ENCODE peak calls at places on chromosomes 3 and 15, in seven cellular contexts. U is iris pigment epithelial cell, S is anterior cingulate cortex, G is hypothalamus, X is NCI-H1092 treated with DMSO at 0.1 percent for 48 hours, Y is bronchial epithelial cell, P is fibroblast of pulmonary artery. H is an unnamed sample.

GRCh38 chr3:112333002-112333385 is at the start of gene CD200:
- DNase-seq in X (peak), S (peak), Y (no peak), P (peak), G (peak), U (peak), H (peak)

GRCh38 chr15:56261854-56262509 is 18.3 kb upstream of the RFX7 start:
- DNase-seq in S (no peak), X (no peak), Y (peak), G (no peak), P (no peak), U (no peak), H (no peak)

GRCh38 chr3:149783576-149783975 is 8.8 kb downstream of the ANKUB1 start:
- DNase-seq in S (no peak), P (peak), Y (peak), U (peak), G (no peak), X (no peak), H (peak)

GRCh38 chr15:74573987-74574386 is 33.0 kb downstream of the ARID3B start:
- DNase-seq in X (no peak), U (peak), Y (peak), S (no peak), G (no peak), P (peak), H (no peak)

GRCh38 chr3:36124118-36124796 is 256.0 kb upstream of the STAC start:
- DNase-seq in G (no peak), Y (peak), S (no peak), U (peak), P (peak), X (peak), H (no peak)

GRCh38 chr3:172680684-172681083 is 30.2 kb downstream of the NCEH1 start:
- DNase-seq in X (no peak), U (no peak), S (no peak), Y (peak), G (no peak), P (no peak), H (no peak)

GRCh38 chr15:51093865-51094605 is 671 bp downstream of the TNFAIP8L3 start:
- DNase-seq in X (no peak), S (peak), P (peak), G (no peak), U (peak), Y (no peak), H (no peak)

GRCh38 chr3:45939341-45939771 is 3.9 kb upstream of the CXCR6 start:
- DNase-seq in P (no peak), U (no peak), X (no peak), G (no peak), S (no peak), Y (peak), H (no peak)

GRCh38 chr15:24823473-24823872 is 131.3 kb upstream of the SNRPN start:
- DNase-seq in S (peak), P (no peak), U (no peak), Y (peak), X (no peak), G (peak), H (peak)

GRCh38 chr3:167861649-167862048 is 126.1 kb downstream of the SERPINI1 start:
- DNase-seq in G (no peak), P (no peak), S (no peak), U (peak), Y (peak), X (no peak), H (no peak)

GRCh38 chr3:100254168-100254777 is 6.5 kb upstream of the TBC1D23 start:
- DNase-seq in P (peak), G (peak), Y (peak), S (peak), U (peak), X (peak), H (peak)

GRCh38 chr15:44836094-44836493 is 99.8 kb downstream of the TRIM69 start:
- DNase-seq in Y (no peak), X (no peak), S (no peak), U (peak), P (peak), G (no peak), H (no peak)

H was measured in globus pallidus.